ENCODE peak calls at places on chromosomes 6 and 20, in ten cellular contexts. L is T-cell; R is HCT116; C is stimulated activated CD8-positive, alpha-beta memory T cell treated with anti-CD3 and anti-CD28 coated beads, Interleukin-2, amount 100 ng/mL, for 1 hour; G is nucleus accumbens; Y is RKO; E is B cell; V is astrocyte of the cerebellum; J is mesothelial cell of epicardium; M is epithelial cell of esophagus. X is an unnamed sample.

GRCh38 chr6:83378621-83379388 is 52.0 kb downstream of the ME1 start:
- DNase-seq in C (no peak), E (no peak), R (no peak), J (no peak), L (no peak), G (no peak), M (peak), Y (no peak), V (peak), X (peak)

GRCh38 chr6:70886661-70887060 is 70.2 kb downstream of the B3GAT2 start:
- DNase-seq in G (no peak), C (no peak), R (no peak), Y (no peak), V (no peak), J (no peak), E (no peak), L (no peak), M (no peak), X (no peak)

GRCh38 chr20:56788671-56789610 is 159.8 kb downstream of the TFAP2C start:
- DNase-seq in L (no peak), V (no peak), M (no peak), G (no peak), J (no peak), E (no peak), R (no peak), Y (no peak), C (no peak), X (no peak)

GRCh38 chr20:52242237-52243230 is 51.0 kb upstream of the ZFP64 start:
- DNase-seq in M (peak), C (no peak), G (no peak), L (no peak), V (no peak), E (no peak), R (no peak), J (no peak), Y (peak), X (no peak)

GRCh38 chr6:81144346-81144745 is 608.1 kb downstream of the TENT5A start:
- DNase-seq in G (no peak), R (no peak), J (no peak), V (no peak), M (no peak), E (no peak), Y (no peak), C (no peak), L (no peak), X (no peak)

GRCh38 chr6:158771399-158772158 is 47.6 kb downstream of the EZR start:
- DNase-seq in R (no peak), G (no peak), L (no peak), V (no peak), E (no peak), Y (no peak), C (no peak), M (no peak), J (no peak), X (no peak)

GRCh38 chr6:160887616-160888015 is 104.0 kb upstream of the MAP3K4 start:
- DNase-seq in E (no peak), R (no peak), M (no peak), Y (no peak), L (no peak), J (no peak), G (no peak), C (no peak), V (no peak), X (no peak)

GRCh38 chr6:4567141-4567540 is 209.1 kb upstream of the CDYL start:
- DNase-seq in M (peak), V (no peak), R (no peak), Y (peak), G (no peak), J (no peak), E (no peak), L (no peak), C (no peak), X (peak)

GRCh38 chr6:164693934-164694333 is 615.5 kb downstream of the C6orf118 start:
- DNase-seq in M (no peak), G (peak), C (no peak), Y (no peak), L (no peak), E (no peak), R (no peak), V (peak), J (no peak), X (no peak)

GRCh38 chr6:158415666-158416065 is 103.4 kb downstream of the TULP4 start:
- DNase-seq in G (no peak), M (no peak), L (no peak), Y (no peak), E (no peak), C (no peak), J (no peak), V (no peak), R (no peak), X (no peak)

GRCh38 chr20:58228103-58228483 is 360 bp downstream of the ANKRD60 start:
- DNase-seq in R (no peak), E (no peak), G (no peak), V (no peak), M (no peak), L (no peak), C (no peak), Y (no peak), J (no peak), X (no peak)

GRCh38 chr6:80618953-80619352 is 512.5 kb downstream of the BCKDHB start:
- DNase-seq in J (no peak), V (no peak), Y (no peak), E (no peak), L (no peak), C (no peak), R (no peak), M (peak), G (no peak), X (no peak)

GRCh38 chr20:38542994-38543906 is 37.7 kb upstream of the ADIG start:
- DNase-seq in C (no peak), E (no peak), L (no peak), V (no peak), G (no peak), M (no peak), J (no peak), R (no peak), Y (no peak), X (no peak)

GRCh38 chr6:23688650-23689049 is 437.4 kb upstream of the NRSN1 start:
- DNase-seq in M (no peak), V (no peak), G (no peak), E (no peak), R (no peak), C (no peak), J (no peak), Y (no peak), L (no peak), X (peak)

GRCh38 chr6:15503346-15503680 is 159.5 kb downstream of the DTNBP1 start:
- DNase-seq in V (no peak), J (no peak), R (no peak), G (no peak), L (no peak), M (no peak), Y (no peak), E (no peak), C (no peak), X (no peak)

GRCh38 chr20:9028419-9028818 is 40.5 kb upstream of the PLCB4 start:
- DNase-seq in M (no peak), G (no peak), C (no peak), R (no peak), V (no peak), Y (no peak), E (no peak), L (no peak), J (no peak), X (no peak)

GRCh38 chr20:2872304-2873009 is 824 bp upstream of the PTPRA start:
- DNase-seq in R (no peak), C (peak), V (no peak), J (no peak), G (peak), M (peak), L (peak), Y (peak), E (peak), X (peak)

X was measured in foreskin keratinocyte.